ENCODE peak calls at places on chromosomes 11 and 22, in seven cellular contexts. V is heart left ventricle, K is Calu3, X is coronary artery, P is fibroblast of lung, G is tibial nerve, U is uterus. O is an unnamed sample.

GRCh38 chr11:88301478-88302140 is 35.9 kb downstream of the CTSC start:
- DNase-seq in V (no peak), K (no peak), X (no peak), P (no peak), G (no peak), U (no peak), O (no peak)

GRCh38 chr22:36411589-36412258 is 24.0 kb upstream of the MYH9 start:
- DNase-seq in V (no peak), K (no peak), X (no peak), P (no peak), G (no peak), U (no peak), O (no peak)

GRCh38 chr11:63958013-63958412 is 16.4 kb upstream of the COX8A start:
- DNase-seq in V (no peak), K (no peak), X (no peak), P (no peak), G (no peak), U (no peak), O (no peak)

GRCh38 chr11:43988040-43988793 is 45.8 kb downstream of the C11orf96 start:
- DNase-seq in V (no peak), K (no peak), X (peak; percentile 56), P (peak; percentile 29), G (no peak), U (no peak), O (no peak)

GRCh38 chr11:123682976-123683375 is 28.6 kb upstream of the SCN3B start:
- DNase-seq in V (no peak), K (no peak), X (no peak), P (no peak), G (no peak), U (no peak), O (no peak)

GRCh38 chr11:113907681-113908080 is 3.1 kb downstream of the HTR3B start:
- DNase-seq in V (no peak), K (no peak), X (no peak), P (no peak), G (no peak), U (no peak), O (no peak)

GRCh38 chr11:48095779-48096470 is 115.6 kb downstream of the PTPRJ start:
- DNase-seq in V (no peak), K (no peak), X (no peak), P (no peak), G (no peak), U (no peak), O (no peak)

GRCh38 chr11:21811572-21811971 is 381.3 kb upstream of the ANO5 start:
- DNase-seq in V (no peak), K (no peak), X (no peak), P (no peak), G (no peak), U (no peak), O (no peak)

GRCh38 chr11:119832536-119832935 is 103.5 kb upstream of the NECTIN1 start:
- DNase-seq in V (no peak), K (peak; percentile 9), X (no peak), P (no peak), G (no peak), U (no peak), O (no peak)

GRCh38 chr11:72693271-72693968 is 19.2 kb upstream of the PDE2A start:
- DNase-seq in V (no peak), K (no peak), X (no peak), P (no peak), G (no peak), U (no peak), O (no peak)
- TF ChIP-seq CTCF in V (no peak), K (no peak), X (no peak), P (no peak), G (no peak), U (no peak), O (no peak)

DNA sequence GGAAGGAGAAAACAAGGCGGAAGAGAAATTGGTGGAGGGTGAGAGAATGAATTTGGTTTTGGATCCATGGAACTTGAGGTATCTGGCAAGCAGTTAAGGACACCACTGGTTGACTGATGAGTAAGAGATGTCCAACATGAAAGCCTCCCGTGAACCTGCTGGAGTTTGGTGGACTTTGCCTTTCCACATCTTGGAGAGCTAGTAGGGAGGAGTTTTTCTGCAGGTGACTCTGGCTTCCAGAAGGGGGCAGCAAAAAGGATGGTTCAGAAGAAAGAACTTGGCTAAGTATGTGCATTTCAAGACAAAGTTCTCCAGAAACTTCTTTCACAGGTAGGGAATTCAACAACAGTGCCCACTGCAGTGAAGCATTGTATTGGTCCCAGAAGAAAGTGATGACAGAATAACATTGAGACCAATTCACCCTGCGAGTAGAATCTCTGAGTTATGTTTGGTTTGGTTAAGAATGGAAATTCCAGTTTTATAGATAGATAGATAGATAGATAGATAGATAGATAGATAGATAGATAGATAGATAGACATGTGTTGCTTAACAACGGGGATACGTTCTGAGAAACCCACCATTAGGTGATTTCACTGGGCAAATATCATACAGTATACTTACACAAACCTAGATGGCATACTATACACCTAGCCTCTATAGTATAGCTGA is 28.5 kb downstream of the DCDC1 start:
- DNase-seq in V (no peak), K (peak; percentile 10), X (no peak), P (peak; percentile 42), G (no peak), U (no peak), O (no peak)
- TF ChIP-seq CTCF in V (peak; percentile 39), K (peak; percentile 27), X (no peak), P (peak; percentile 75), G (no peak), U (no peak), O (no peak)

GRCh38 chr22:43277987-43278601 is 65.1 kb downstream of the SCUBE1 start:
- DNase-seq in V (no peak), K (peak; percentile 11), X (no peak), P (no peak), G (no peak), U (no peak), O (no peak)

GRCh38 chr22:43276311-43276710 is 66.9 kb downstream of the SCUBE1 start:
- DNase-seq in V (no peak), K (no peak), X (no peak), P (no peak), G (no peak), U (no peak), O (no peak)

GRCh38 chr22:43281400-43281799 is 61.8 kb downstream of the SCUBE1 start:
- DNase-seq in V (no peak), K (no peak), X (no peak), P (no peak), G (no peak), U (no peak), O (no peak)

GRCh38 chr22:43277091-43277490 is 66.1 kb downstream of the SCUBE1 start:
- DNase-seq in V (no peak), K (no peak), X (no peak), P (no peak), G (no peak), U (no peak), O (no peak)

DNA sequence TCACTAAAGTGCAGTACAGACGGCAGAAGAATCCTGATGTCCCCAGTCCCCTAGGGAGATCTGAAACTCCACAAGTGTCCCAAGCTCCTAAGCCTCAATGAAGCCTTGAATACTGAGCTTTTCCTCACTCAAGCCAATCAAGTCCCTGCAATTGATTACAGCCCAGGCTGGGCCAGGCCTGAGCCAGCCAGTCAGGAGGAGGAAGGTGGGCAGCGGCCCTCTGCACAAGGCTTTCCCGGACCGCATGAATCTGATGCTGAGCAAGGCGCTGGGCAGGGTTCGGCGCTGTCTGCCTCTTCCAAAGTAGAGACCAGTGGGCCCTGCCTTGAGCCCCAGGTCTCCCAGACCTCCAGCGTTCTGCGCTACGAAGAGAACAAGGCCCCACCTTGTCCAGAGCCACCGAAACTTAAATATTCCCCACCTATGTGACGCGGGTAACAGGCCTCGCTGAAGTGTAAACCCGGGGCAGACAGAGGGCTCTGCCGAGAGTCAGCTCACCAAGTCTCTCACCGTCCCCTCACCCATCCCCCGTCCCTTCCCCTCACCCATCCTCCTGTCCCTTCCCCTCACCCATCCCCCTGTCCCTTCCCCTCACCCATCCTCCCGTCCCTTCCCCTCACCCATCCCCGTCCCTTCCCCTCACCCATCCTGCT is 63.2 kb downstream of the SCUBE1 start:
- DNase-seq in V (no peak), K (no peak), X (no peak), P (no peak), G (no peak), U (no peak), O (no peak)
- TF ChIP-seq CTCF in V (no peak), K (no peak), X (no peak), P (no peak), G (no peak), U (no peak), O (no peak)

GRCh38 chr11:23976369-23976768 is 520.5 kb upstream of the LUZP2 start:
- DNase-seq in V (no peak), K (no peak), X (no peak), P (no peak), G (no peak), U (no peak), O (no peak)

GRCh38 chr11:23974046-23974445 is 522.8 kb upstream of the LUZP2 start:
- DNase-seq in V (no peak), K (no peak), X (no peak), P (no peak), G (no peak), U (no peak), O (no peak)

GRCh38 chr11:23976776-23977380 is 520.0 kb upstream of the LUZP2 start:
- DNase-seq in V (no peak), K (no peak), X (no peak), P (peak; percentile 73), G (no peak), U (no peak), O (no peak)

GRCh38 chr11:23973244-23973643 is 523.6 kb upstream of the LUZP2 start:
- DNase-seq in V (no peak), K (no peak), X (no peak), P (no peak), G (no peak), U (no peak), O (no peak)
- TF ChIP-seq CTCF in V (no peak), K (no peak), X (no peak), P (no peak), G (no peak), U (no peak), O (no peak)

DNA sequence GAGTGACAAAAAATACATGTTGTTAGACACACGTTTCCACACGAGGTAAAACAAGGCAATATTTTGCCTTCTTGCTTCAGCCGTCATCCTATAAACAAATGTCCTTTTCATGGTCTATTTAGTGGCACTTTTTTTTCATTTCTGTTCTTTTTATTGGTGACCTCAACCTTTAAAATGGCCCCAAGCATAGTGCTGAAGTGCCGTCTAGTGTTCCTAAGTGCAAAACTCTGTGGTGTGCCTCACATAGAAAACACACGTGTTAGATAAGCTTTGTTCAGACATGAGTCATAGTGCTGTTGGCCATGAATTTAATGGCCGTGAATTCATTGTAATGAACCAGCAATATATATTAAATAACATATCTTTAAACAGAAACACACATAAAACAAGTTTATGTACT is 15.6 kb downstream of the OVCH2 start:
- DNase-seq in V (no peak), K (no peak), X (no peak), P (peak; percentile 59), G (no peak), U (no peak), O (no peak)
- TF ChIP-seq CTCF in V (no peak), K (no peak), X (no peak), P (peak; percentile 16), G (peak; percentile 19), U (no peak), O (no peak)

GRCh38 chr11:747176-748006 is at the start of gene TALDO1:
- DNase-seq in V (peak; percentile 97), K (peak; percentile 98), X (peak; percentile 94), P (peak; percentile 73), G (peak; percentile 82), U (peak; percentile 91), O (peak; percentile 65)
- TF ChIP-seq CTCF in V (peak; percentile 35), K (no peak), X (no peak), P (peak; percentile 13), G (peak; percentile 65), U (peak; percentile 44), O (no peak)